ENCODE peak calls at places on chromosomes 1 and 21, in seven cellular contexts. I, D, M, H, E, J and N are unnamed samples. For H3K4me1, the result is how much of the 10 kb centered on the place peaks cover.

GRCh38 chr1:70486676-70487470 is 75.8 kb downstream of the CTH start:
- DNase-seq in I (peak), D (peak), M (no peak), H (no peak), E (peak), J (no peak), N (peak)

GRCh38 chr1:162369571-162369970 is 7.1 kb downstream of the SPATA46 start:
- DNase-seq in I (no peak), D (no peak), M (no peak), H (no peak), E (no peak), J (no peak), N (no peak)

GRCh38 chr1:63883494-63884235 is 109.8 kb downstream of the ROR1 start:
- DNase-seq in I (no peak), D (no peak), M (no peak), H (no peak), E (no peak), J (no peak), N (no peak)

GRCh38 chr1:77938656-77939055 is 40.2 kb downstream of the FUBP1 start:
- DNase-seq in I (no peak), D (no peak), M (no peak), H (no peak), E (no peak), J (no peak), N (no peak)

GRCh38 chr1:30968220-30968971 is 59.8 kb upstream of the SDC3 start:
- DNase-seq in I (no peak), D (no peak), M (no peak), H (no peak), E (no peak), J (no peak), N (no peak)

GRCh38 chr21:38609580-38609979 is 111.3 kb upstream of the ERG start:
- DNase-seq in I (no peak), D (no peak), M (no peak), H (no peak), E (no peak), J (no peak), N (no peak)

GRCh38 chr1:31434101-31434871 is 21.3 kb downstream of the SERINC2 start:
- DNase-seq in I (no peak), D (no peak), M (no peak), H (no peak), E (no peak), J (no peak), N (no peak)

GRCh38 chr1:209023790-209024189 is 559.7 kb upstream of the CAMK1G start:
- DNase-seq in I (no peak), D (no peak), M (no peak), H (no peak), E (no peak), J (no peak), N (no peak)

GRCh38 chr1:32274646-32275340 is 17.1 kb upstream of the HDAC1 start:
- DNase-seq in I (no peak), D (no peak), M (no peak), H (no peak), E (no peak), J (no peak), N (no peak)

GRCh38 chr1:13820456-13820855 is 120.5 kb downstream of the PRDM2 start:
- DNase-seq in I (no peak), D (no peak), M (peak), H (no peak), E (no peak), J (no peak), N (no peak)

GRCh38 chr1:38052750-38053415 is 6.3 kb upstream of the POU3F1 start:
- DNase-seq in I (no peak), D (no peak), M (no peak), H (no peak), E (no peak), J (no peak), N (no peak)

GRCh38 chr1:31583995-31584868 is 7.9 kb downstream of the TINAGL1 start:
- DNase-seq in I (peak), D (peak), M (peak), H (peak), E (no peak), J (peak), N (peak)

GRCh38 chr1:20717452-20718342 is at the start of gene KIF17:
- DNase-seq in I (peak), D (peak), M (peak), H (peak), E (peak), J (peak), N (peak)

GRCh38 chr1:230340778-230341546 is 85.2 kb downstream of the PGBD5 start:
- DNase-seq in I (no peak), D (no peak), M (no peak), H (peak), E (no peak), J (peak), N (peak)

GRCh38 chr1:36321119-36321951 is 2.1 kb downstream of the EVA1B start:
- DNase-seq in I (peak), D (no peak), M (peak), H (peak), E (peak), J (peak), N (peak)

GRCh38 chr1:116755681-116756080 is 1.5 kb downstream of the CD2 start:
- DNase-seq in I (no peak), D (no peak), M (no peak), H (no peak), E (no peak), J (no peak), N (no peak)

GRCh38 chr1:109193653-109194590 is 19.8 kb upstream of the SARS1 start:
- DNase-seq in I (peak), D (peak), M (no peak), H (no peak), E (peak), J (no peak), N (peak)

GRCh38 chr1:5108740-5109139 is 454.3 kb downstream of the AJAP1 start:
- DNase-seq in I (no peak), D (no peak), M (no peak), H (no peak), E (no peak), J (no peak), N (no peak)

GRCh38 chr1:180611016-180611930 is 20.5 kb upstream of the XPR1 start:
- DNase-seq in I (peak), D (no peak), M (no peak), H (peak), E (peak), J (no peak), N (no peak)

GRCh38 chr1:11151134-11151533 is 38.0 kb upstream of the ANGPTL7 start:
- DNase-seq in I (no peak), D (no peak), M (no peak), H (no peak), E (no peak), J (no peak), N (no peak)

GRCh38 chr1:94315552-94316116 is 78.2 kb upstream of the ARHGAP29 start:
- DNase-seq in I (no peak), D (no peak), M (no peak), H (no peak), E (no peak), J (no peak), N (no peak)

GRCh38 chr1:94045465-94046056 is 75.4 kb downstream of the ABCA4 start:
- DNase-seq in I (peak), D (peak), M (peak), H (peak), E (peak), J (peak), N (peak)

GRCh38 chr1:207017615-207018559 is 14.7 kb downstream of the C1orf116 start:
- DNase-seq in I (no peak), D (peak), M (no peak), H (peak), E (peak), J (no peak), N (peak)

GRCh38 chr1:40951943-40952743 is 27.4 kb upstream of the CTPS1 start:
- DNase-seq in I (peak), D (peak), M (peak), H (peak), E (peak), J (peak), N (peak)

GRCh38 chr1:3249846-3250501 is 181.0 kb downstream of the PRDM16 start:
- DNase-seq in I (no peak), D (peak), M (no peak), H (no peak), E (no peak), J (no peak), N (no peak)

GRCh38 chr1:116807871-116808450 is 53.7 kb downstream of the CD2 start:
- DNase-seq in I (no peak), D (no peak), M (no peak), H (no peak), E (no peak), J (no peak), N (no peak)

GRCh38 chr1:59730759-59731478 is 83.8 kb upstream of the HOOK1 start:
- DNase-seq in I (peak), D (peak), M (peak), H (peak), E (peak), J (peak), N (peak)

GRCh38 chr1:197948926-197949899 is 32.0 kb downstream of the LHX9 start:
- DNase-seq in I (no peak), D (no peak), M (no peak), H (no peak), E (no peak), J (no peak), N (no peak)

GRCh38 chr1:7555391-7556185 is 215.5 kb upstream of the VAMP3 start:
- DNase-seq in I (no peak), D (no peak), M (peak), H (no peak), E (no peak), J (no peak), N (peak)

GRCh38 chr1:200724064-200724463 is 14.6 kb upstream of the CAMSAP2 start:
- DNase-seq in I (no peak), D (no peak), M (no peak), H (no peak), E (peak), J (no peak), N (no peak)

GRCh38 chr1:94039514-94039870 is 81.5 kb downstream of the ABCA4 start:
- DNase-seq in I (peak), D (peak), M (peak), H (no peak), E (peak), J (peak), N (peak)

GRCh38 chr1:60596791-60597748 is 485.3 kb upstream of the NFIA start:
- DNase-seq in I (no peak), D (no peak), M (no peak), H (no peak), E (peak), J (no peak), N (no peak)

GRCh38 chr1:168628807-168629206 is 52.4 kb downstream of the XCL1 start:
- DNase-seq in I (peak), D (no peak), M (no peak), H (no peak), E (peak), J (no peak), N (no peak)

GRCh38 chr1:201489656-201490261 is 17.2 kb downstream of the CSRP1 start:
- DNase-seq in I (no peak), D (no peak), M (no peak), H (no peak), E (peak), J (peak), N (no peak)

GRCh38 chr1:7409278-7409677 is 361.8 kb upstream of the VAMP3 start:
- DNase-seq in I (no peak), D (no peak), M (no peak), H (no peak), E (no peak), J (no peak), N (no peak)

GRCh38 chr1:12461764-12462163 is 156.2 kb downstream of the DHRS3 start:
- DNase-seq in I (no peak), D (no peak), M (no peak), H (no peak), E (no peak), J (no peak), N (no peak)

GRCh38 chr1:12460911-12461621 is 156.9 kb downstream of the DHRS3 start:
- DNase-seq in I (peak), D (peak), M (no peak), H (no peak), E (no peak), J (peak), N (peak)

GRCh38 chr1:12464028-12464427 is 154.0 kb downstream of the DHRS3 start:
- DNase-seq in I (no peak), D (no peak), M (no peak), H (peak), E (no peak), J (no peak), N (no peak)

GRCh38 chr1:12464627-12465056 is 153.4 kb downstream of the DHRS3 start:
- DNase-seq in I (peak), D (no peak), M (no peak), H (peak), E (peak), J (peak), N (peak)

GRCh38 chr1:12462586-12462985 is 155.4 kb downstream of the DHRS3 start:
- DNase-seq in I (no peak), D (no peak), M (no peak), H (no peak), E (no peak), J (no peak), N (no peak)
- H3K4me1 ChIP-seq in I (under half), D (under half), M (under half), H (half or more), E (half or more), J (under half), N (half or more)

DNA sequence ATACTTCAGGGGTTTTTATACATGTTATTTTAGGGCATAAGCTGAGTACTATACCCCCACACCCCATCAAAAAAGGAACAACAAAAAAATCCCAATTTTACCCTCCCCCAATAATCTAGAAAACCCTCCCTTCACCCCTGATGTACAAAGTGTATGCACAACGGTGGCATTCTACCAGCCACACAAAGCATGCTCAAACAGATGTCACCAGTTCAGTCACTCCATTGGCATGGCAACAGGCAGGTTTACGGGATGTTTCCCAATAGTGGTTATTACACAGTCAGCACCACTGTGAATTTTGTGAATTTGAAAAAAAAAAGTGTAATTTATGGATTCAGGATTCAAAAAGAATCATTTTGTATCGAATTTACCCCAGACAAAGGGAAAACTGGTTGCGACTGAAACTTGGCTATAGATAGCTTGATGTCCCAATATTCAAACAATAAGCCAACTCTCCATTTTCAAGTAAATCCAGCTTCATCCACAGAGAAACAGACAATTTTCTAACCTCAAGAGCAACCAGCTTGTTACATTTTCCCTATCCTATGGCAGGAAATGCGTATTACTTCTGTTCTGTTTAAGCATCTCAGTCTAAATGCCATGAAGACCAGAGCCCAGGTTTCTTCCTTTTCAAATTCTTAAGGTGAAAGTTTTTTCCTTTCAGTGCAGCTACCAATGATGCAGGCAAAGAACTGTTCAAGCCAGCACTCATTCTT is 34.0 kb upstream of the SLC45A3 start:
- DNase-seq in I (peak), D (no peak), M (no peak), H (no peak), E (peak), J (no peak), N (no peak)
- H3K27ac ChIP-seq in I (peak), D (no peak), M (no peak), H (no peak), E (peak), J (no peak), N (no peak)

GRCh38 chr1:65182658-65183268 is 34.8 kb downstream of the AK4 start:
- DNase-seq in I (no peak), D (no peak), M (no peak), H (no peak), E (no peak), J (no peak), N (no peak)
- H3K4me1 ChIP-seq in I (under half), D (under half), M (under half), H (under half), E (under half), J (under half), N (under half)

GRCh38 chr1:43912607-43913006 is 21.0 kb upstream of the ARTN start:
- DNase-seq in I (peak), D (no peak), M (no peak), H (no peak), E (peak), J (no peak), N (peak)

GRCh38 chr1:43910359-43910758 is 23.2 kb upstream of the ARTN start:
- DNase-seq in I (no peak), D (no peak), M (no peak), H (no peak), E (no peak), J (no peak), N (no peak)

GRCh38 chr1:43913666-43914325 is 19.8 kb upstream of the ARTN start:
- DNase-seq in I (no peak), D (no peak), M (no peak), H (no peak), E (no peak), J (no peak), N (no peak)

GRCh38 chr1:43914576-43915525 is 18.8 kb upstream of the ARTN start:
- DNase-seq in I (no peak), D (no peak), M (no peak), H (no peak), E (peak), J (no peak), N (no peak)

GRCh38 chr1:43913051-43913501 is 20.5 kb upstream of the ARTN start:
- DNase-seq in I (no peak), D (no peak), M (no peak), H (no peak), E (no peak), J (no peak), N (no peak)
- H3K27ac ChIP-seq in I (no peak), D (no peak), M (no peak), H (no peak), E (no peak), J (no peak), N (no peak)

GRCh38 chr1:27435566-27436203 is 43.3 kb downstream of the GPR3 start:
- DNase-seq in I (no peak), D (no peak), M (no peak), H (no peak), E (peak), J (no peak), N (no peak)
- H3K4me1 ChIP-seq in I (under half), D (under half), M (half or more), H (half or more), E (under half), J (under half), N (half or more)